ENCODE peak calls at places on chromosomes 1 and 21, in seven cellular contexts. Q, O, N, G, Y, A and J are unnamed samples.

GRCh38 chr1:101004061-101004460 is 21.5 kb downstream of the DPH5 start:
- DNase-seq in Q (no peak), O (no peak), N (no peak), G (no peak), Y (no peak), A (no peak), J (no peak)

GRCh38 chr1:157163273-157164127 is 25.3 kb upstream of the ETV3 start:
- DNase-seq in Q (peak), O (peak), N (peak), G (peak), Y (peak), A (no peak), J (peak)

GRCh38 chr1:19113362-19114092 is 96.5 kb downstream of the UBR4 start:
- DNase-seq in Q (peak), O (no peak), N (no peak), G (peak), Y (no peak), A (no peak), J (peak)

GRCh38 chr1:35876988-35877387 is 6.0 kb upstream of the AGO1 start:
- DNase-seq in Q (no peak), O (no peak), N (no peak), G (peak), Y (no peak), A (no peak), J (no peak)

GRCh38 chr1:29639741-29640427 is 403.6 kb downstream of the PTPRU start:
- DNase-seq in Q (peak), O (no peak), N (no peak), G (peak), Y (no peak), A (no peak), J (no peak)

GRCh38 chr1:170668301-170668789 is 4.4 kb downstream of the PRRX1 start:
- DNase-seq in Q (no peak), O (no peak), N (no peak), G (no peak), Y (no peak), A (no peak), J (no peak)

GRCh38 chr1:77996734-77997133 is 8.0 kb upstream of the DNAJB4 start:
- DNase-seq in Q (no peak), O (no peak), N (no peak), G (no peak), Y (no peak), A (no peak), J (no peak)

GRCh38 chr1:92543131-92544055 is 56.7 kb upstream of the GFI1 start:
- DNase-seq in Q (no peak), O (no peak), N (no peak), G (no peak), Y (no peak), A (no peak), J (no peak)

GRCh38 chr1:113874017-113874879 is 2.7 kb upstream of the PTPN22 start:
- DNase-seq in Q (peak), O (no peak), N (no peak), G (peak), Y (no peak), A (no peak), J (no peak)

GRCh38 chr1:66437136-66437401 is 96.9 kb upstream of the SGIP1 start:
- DNase-seq in Q (no peak), O (no peak), N (no peak), G (no peak), Y (no peak), A (no peak), J (no peak)

GRCh38 chr1:209012443-209013196 is 570.9 kb upstream of the CAMK1G start:
- DNase-seq in Q (no peak), O (no peak), N (no peak), G (no peak), Y (no peak), A (no peak), J (no peak)

GRCh38 chr1:93353286-93353685 is 7.6 kb downstream of the DR1 start:
- DNase-seq in Q (no peak), O (no peak), N (no peak), G (no peak), Y (no peak), A (peak), J (no peak)

GRCh38 chr21:31253684-31254083 is 90.4 kb downstream of the TIAM1 start:
- DNase-seq in Q (no peak), O (no peak), N (no peak), G (peak), Y (no peak), A (no peak), J (no peak)

GRCh38 chr1:154481058-154481457 is 21.0 kb upstream of the TDRD10 start:
- DNase-seq in Q (no peak), O (no peak), N (no peak), G (no peak), Y (no peak), A (no peak), J (no peak)

GRCh38 chr21:33309778-33310177 is 15.0 kb upstream of the IFNAR1 start:
- DNase-seq in Q (no peak), O (no peak), N (no peak), G (no peak), Y (no peak), A (no peak), J (no peak)

GRCh38 chr1:18480315-18481189 is at the start of gene KLHDC7A:
- DNase-seq in Q (peak), O (no peak), N (peak), G (no peak), Y (peak), A (no peak), J (no peak)

GRCh38 chr1:204294371-204294770 is 65.4 kb downstream of the PLEKHA6 start:
- DNase-seq in Q (peak), O (no peak), N (no peak), G (peak), Y (peak), A (no peak), J (no peak)

GRCh38 chr1:202439308-202439707 is 90.8 kb downstream of the PPP1R12B start:
- DNase-seq in Q (no peak), O (no peak), N (no peak), G (no peak), Y (no peak), A (no peak), J (no peak)